ENCODE peak calls at places on chromosomes 5 and 9, in nine cellular contexts. One of them, this sample, is unnamed. For H3K9me3, H3K4me1 and H3K27me3, the result is how much of the 10 kb centered on the place peaks cover.

GRCh38 chr5:80206282-80206681 is 49.6 kb downstream of the SERINC5 start:
- DNase-seq in astrocyte: peak
- DNase-seq in effector memory CD4-positive, alpha-beta T cell: no peak
- DNase-seq in suprapubic skin: no peak
- DNase-seq in left ventricle myocardium inferior: no peak
- DNase-seq in sigmoid colon: no peak
- DNase-seq in IMR-90: peak
- DNase-seq in CD8-positive, alpha-beta T cell: no peak
- DNase-seq in breast epithelium: no peak
- DNase-seq in this sample: no peak

GRCh38 chr5:72355706-72356299 is 35.6 kb downstream of the PTCD2 start:
- DNase-seq in astrocyte: no peak
- DNase-seq in effector memory CD4-positive, alpha-beta T cell: no peak
- DNase-seq in suprapubic skin: no peak
- DNase-seq in left ventricle myocardium inferior: peak
- DNase-seq in sigmoid colon: no peak
- DNase-seq in IMR-90: peak
- DNase-seq in CD8-positive, alpha-beta T cell: no peak
- DNase-seq in breast epithelium: no peak
- DNase-seq in this sample: peak

GRCh38 chr5:68419637-68420452 is 204.3 kb downstream of the PIK3R1 start:
- DNase-seq in astrocyte: no peak
- DNase-seq in effector memory CD4-positive, alpha-beta T cell: no peak
- DNase-seq in suprapubic skin: no peak
- DNase-seq in left ventricle myocardium inferior: no peak
- DNase-seq in sigmoid colon: no peak
- DNase-seq in IMR-90: no peak
- DNase-seq in CD8-positive, alpha-beta T cell: no peak
- DNase-seq in breast epithelium: no peak
- DNase-seq in this sample: no peak

GRCh38 chr5:1011226-1011631 is 2.6 kb downstream of the NKD2 start:
- DNase-seq in astrocyte: no peak
- DNase-seq in effector memory CD4-positive, alpha-beta T cell: no peak
- DNase-seq in suprapubic skin: peak
- DNase-seq in left ventricle myocardium inferior: peak
- DNase-seq in sigmoid colon: peak
- DNase-seq in IMR-90: no peak
- DNase-seq in CD8-positive, alpha-beta T cell: peak
- DNase-seq in breast epithelium: no peak
- DNase-seq in this sample: no peak

GRCh38 chr9:676780-677458 is 164.6 kb upstream of the DMRT1 start:
- DNase-seq in astrocyte: no peak
- DNase-seq in effector memory CD4-positive, alpha-beta T cell: no peak
- DNase-seq in suprapubic skin: no peak
- DNase-seq in left ventricle myocardium inferior: no peak
- DNase-seq in sigmoid colon: no peak
- DNase-seq in IMR-90: no peak
- DNase-seq in CD8-positive, alpha-beta T cell: no peak
- DNase-seq in breast epithelium: no peak
- DNase-seq in this sample: no peak

GRCh38 chr9:135009051-135009560 is 78.4 kb upstream of the OLFM1 start:
- DNase-seq in astrocyte: no peak
- DNase-seq in effector memory CD4-positive, alpha-beta T cell: no peak
- DNase-seq in suprapubic skin: no peak
- DNase-seq in left ventricle myocardium inferior: no peak
- DNase-seq in sigmoid colon: no peak
- DNase-seq in IMR-90: no peak
- DNase-seq in CD8-positive, alpha-beta T cell: no peak
- DNase-seq in breast epithelium: no peak
- DNase-seq in this sample: no peak

GRCh38 chr9:126420643-126421564 is 94.3 kb downstream of the MVB12B start:
- DNase-seq in astrocyte: peak
- DNase-seq in effector memory CD4-positive, alpha-beta T cell: no peak
- DNase-seq in suprapubic skin: peak
- DNase-seq in left ventricle myocardium inferior: no peak
- DNase-seq in sigmoid colon: no peak
- DNase-seq in IMR-90: peak
- DNase-seq in CD8-positive, alpha-beta T cell: no peak
- DNase-seq in breast epithelium: no peak
- DNase-seq in this sample: no peak

GRCh38 chr9:4301971-4302427 is 2.1 kb upstream of the GLIS3 start:
- DNase-seq in astrocyte: peak
- DNase-seq in effector memory CD4-positive, alpha-beta T cell: no peak
- DNase-seq in suprapubic skin: peak
- DNase-seq in left ventricle myocardium inferior: peak
- DNase-seq in sigmoid colon: peak
- DNase-seq in IMR-90: peak
- DNase-seq in CD8-positive, alpha-beta T cell: no peak
- DNase-seq in breast epithelium: no peak
- DNase-seq in this sample: peak

GRCh38 chr9:36029765-36030528 is 6.8 kb upstream of the RECK start:
- DNase-seq in astrocyte: peak
- DNase-seq in effector memory CD4-positive, alpha-beta T cell: no peak
- DNase-seq in suprapubic skin: no peak
- DNase-seq in left ventricle myocardium inferior: no peak
- DNase-seq in sigmoid colon: no peak
- DNase-seq in IMR-90: peak
- DNase-seq in CD8-positive, alpha-beta T cell: no peak
- DNase-seq in breast epithelium: no peak
- DNase-seq in this sample: no peak

GRCh38 chr9:98550206-98550820 is 158.4 kb downstream of the GABBR2 start:
- DNase-seq in astrocyte: peak
- DNase-seq in effector memory CD4-positive, alpha-beta T cell: no peak
- DNase-seq in suprapubic skin: no peak
- DNase-seq in left ventricle myocardium inferior: no peak
- DNase-seq in sigmoid colon: peak
- DNase-seq in IMR-90: peak
- DNase-seq in CD8-positive, alpha-beta T cell: no peak
- DNase-seq in breast epithelium: no peak
- DNase-seq in this sample: peak

GRCh38 chr9:72983512-72984021 is 30.7 kb upstream of the ALDH1A1 start:
- DNase-seq in astrocyte: no peak
- DNase-seq in effector memory CD4-positive, alpha-beta T cell: no peak
- DNase-seq in suprapubic skin: no peak
- DNase-seq in left ventricle myocardium inferior: no peak
- DNase-seq in sigmoid colon: no peak
- DNase-seq in IMR-90: no peak
- DNase-seq in CD8-positive, alpha-beta T cell: no peak
- DNase-seq in breast epithelium: no peak
- DNase-seq in this sample: no peak

GRCh38 chr5:179080724-179081123 is 20.6 kb downstream of the ZNF354C start:
- DNase-seq in astrocyte: no peak
- DNase-seq in effector memory CD4-positive, alpha-beta T cell: no peak
- DNase-seq in suprapubic skin: no peak
- DNase-seq in left ventricle myocardium inferior: no peak
- DNase-seq in sigmoid colon: no peak
- DNase-seq in IMR-90: no peak
- DNase-seq in CD8-positive, alpha-beta T cell: no peak
- DNase-seq in breast epithelium: no peak
- DNase-seq in this sample: no peak
- H3K9me3 ChIP-seq in astrocyte: half or more
- H3K9me3 ChIP-seq in effector memory CD4-positive, alpha-beta T cell: half or more
- H3K9me3 ChIP-seq in suprapubic skin: half or more
- H3K9me3 ChIP-seq in left ventricle myocardium inferior: half or more
- H3K9me3 ChIP-seq in sigmoid colon: half or more
- H3K9me3 ChIP-seq in IMR-90: half or more
- H3K9me3 ChIP-seq in CD8-positive, alpha-beta T cell: half or more
- H3K9me3 ChIP-seq in breast epithelium: half or more
- H3K9me3 ChIP-seq in this sample: under half

DNA sequence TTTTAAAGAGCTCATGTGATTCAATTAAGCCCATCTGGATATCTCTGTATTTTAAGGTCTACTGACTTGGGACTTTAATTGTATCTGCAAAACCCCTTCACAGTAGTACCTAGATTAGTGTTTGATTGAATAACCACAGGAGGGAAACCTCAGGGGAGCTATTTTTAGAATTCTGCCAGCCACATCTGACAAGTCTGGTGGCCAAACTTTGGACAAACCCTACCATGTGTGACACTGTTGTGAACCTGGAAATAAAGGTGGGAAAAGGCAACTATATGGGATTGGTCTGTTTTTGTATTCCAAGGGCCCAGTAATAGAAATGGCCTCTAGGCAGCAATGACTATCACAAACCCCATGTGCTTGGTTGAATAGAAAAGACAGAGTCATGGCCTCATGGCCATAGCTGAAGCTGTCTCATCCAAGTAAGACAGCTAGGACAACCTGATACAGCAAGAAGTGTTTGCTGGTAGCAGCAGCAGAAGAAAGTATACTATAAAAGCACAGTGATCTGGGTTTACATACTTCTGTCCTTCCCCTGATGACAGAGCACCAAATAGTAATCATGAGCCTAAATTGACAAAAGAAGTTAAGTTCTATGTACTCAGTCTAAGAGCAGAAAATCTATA is 189.6 kb downstream of the ARHGAP26 start:
- DNase-seq in astrocyte: no peak
- DNase-seq in effector memory CD4-positive, alpha-beta T cell: no peak
- DNase-seq in suprapubic skin: no peak
- DNase-seq in left ventricle myocardium inferior: no peak
- DNase-seq in sigmoid colon: no peak
- DNase-seq in IMR-90: peak
- DNase-seq in CD8-positive, alpha-beta T cell: no peak
- DNase-seq in breast epithelium: no peak
- DNase-seq in this sample: peak
- H3K4me1 ChIP-seq in astrocyte: under half
- H3K4me1 ChIP-seq in effector memory CD4-positive, alpha-beta T cell: under half
- H3K4me1 ChIP-seq in suprapubic skin: under half
- H3K4me1 ChIP-seq in left ventricle myocardium inferior: half or more
- H3K4me1 ChIP-seq in sigmoid colon: under half
- H3K4me1 ChIP-seq in IMR-90: under half
- H3K4me1 ChIP-seq in CD8-positive, alpha-beta T cell: under half
- H3K4me1 ChIP-seq in breast epithelium: under half
- H3K4me1 ChIP-seq in this sample: under half

DNA sequence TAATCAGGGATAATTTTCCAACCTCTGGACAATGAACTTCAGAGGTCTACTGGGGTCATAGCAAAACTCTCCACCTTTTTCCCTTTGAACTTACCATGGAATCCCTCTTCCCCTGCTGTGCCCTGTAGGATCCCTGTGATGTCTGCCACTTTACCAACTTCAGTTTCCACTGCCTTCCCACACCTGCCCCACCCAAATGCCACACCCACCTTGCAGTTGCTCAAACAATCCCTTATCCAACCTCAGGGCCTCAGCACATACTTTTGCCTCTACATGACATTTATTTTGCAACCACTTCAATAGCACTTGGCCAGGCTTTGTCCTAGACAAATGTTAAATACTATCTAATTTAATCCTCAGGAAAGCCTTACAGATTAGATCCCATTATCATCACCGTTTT is 463.7 kb upstream of the WWC1 start:
- DNase-seq in astrocyte: no peak
- DNase-seq in effector memory CD4-positive, alpha-beta T cell: no peak
- DNase-seq in suprapubic skin: no peak
- DNase-seq in left ventricle myocardium inferior: no peak
- DNase-seq in sigmoid colon: no peak
- DNase-seq in IMR-90: no peak
- DNase-seq in CD8-positive, alpha-beta T cell: no peak
- DNase-seq in breast epithelium: no peak
- DNase-seq in this sample: no peak
- H3K27me3 ChIP-seq in astrocyte: under half
- H3K27me3 ChIP-seq in effector memory CD4-positive, alpha-beta T cell: under half
- H3K27me3 ChIP-seq in suprapubic skin: under half
- H3K27me3 ChIP-seq in left ventricle myocardium inferior: under half
- H3K27me3 ChIP-seq in sigmoid colon: under half
- H3K27me3 ChIP-seq in IMR-90: under half
- H3K27me3 ChIP-seq in CD8-positive, alpha-beta T cell: under half
- H3K27me3 ChIP-seq in breast epithelium: under half
- H3K27me3 ChIP-seq in this sample: under half

DNA sequence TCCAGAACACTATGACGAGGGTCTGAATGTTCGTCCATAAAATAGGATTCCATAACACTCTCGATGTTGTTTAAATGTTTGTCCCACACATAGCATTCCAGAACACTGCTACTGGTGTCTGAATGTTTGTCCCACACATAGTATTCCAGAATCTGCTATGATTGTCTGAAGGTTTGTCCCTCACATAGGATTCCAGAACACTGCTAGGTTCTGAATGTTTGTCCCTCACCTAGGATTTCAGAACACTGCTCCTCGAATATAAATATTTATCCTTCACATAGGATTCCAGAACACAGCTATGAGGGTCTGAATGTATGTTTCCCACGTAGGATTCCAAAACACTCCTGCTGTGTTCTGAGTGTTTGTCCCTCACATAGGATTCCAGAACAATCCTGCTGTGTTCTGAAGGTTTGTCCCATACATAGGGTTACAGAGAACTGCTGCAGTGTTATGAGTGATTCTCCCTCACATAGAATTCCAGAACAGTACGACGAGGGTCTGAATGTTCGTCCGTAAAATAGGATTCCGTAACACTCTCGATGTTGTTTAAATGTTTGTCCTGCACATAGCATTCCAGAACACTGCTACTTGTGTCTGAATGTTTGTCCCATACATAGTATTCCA is 215.3 kb downstream of the FOXD4L6 start:
- DNase-seq in astrocyte: no peak
- DNase-seq in effector memory CD4-positive, alpha-beta T cell: no peak
- DNase-seq in suprapubic skin: no peak
- DNase-seq in left ventricle myocardium inferior: no peak
- DNase-seq in sigmoid colon: no peak
- DNase-seq in IMR-90: no peak
- DNase-seq in CD8-positive, alpha-beta T cell: no peak
- DNase-seq in breast epithelium: no peak
- DNase-seq in this sample: no peak
- H3K9me3 ChIP-seq in astrocyte: half or more
- H3K9me3 ChIP-seq in effector memory CD4-positive, alpha-beta T cell: half or more
- H3K9me3 ChIP-seq in suprapubic skin: half or more
- H3K9me3 ChIP-seq in left ventricle myocardium inferior: half or more
- H3K9me3 ChIP-seq in sigmoid colon: half or more
- H3K9me3 ChIP-seq in IMR-90: half or more
- H3K9me3 ChIP-seq in CD8-positive, alpha-beta T cell: half or more
- H3K9me3 ChIP-seq in breast epithelium: half or more
- H3K9me3 ChIP-seq in this sample: under half

DNA sequence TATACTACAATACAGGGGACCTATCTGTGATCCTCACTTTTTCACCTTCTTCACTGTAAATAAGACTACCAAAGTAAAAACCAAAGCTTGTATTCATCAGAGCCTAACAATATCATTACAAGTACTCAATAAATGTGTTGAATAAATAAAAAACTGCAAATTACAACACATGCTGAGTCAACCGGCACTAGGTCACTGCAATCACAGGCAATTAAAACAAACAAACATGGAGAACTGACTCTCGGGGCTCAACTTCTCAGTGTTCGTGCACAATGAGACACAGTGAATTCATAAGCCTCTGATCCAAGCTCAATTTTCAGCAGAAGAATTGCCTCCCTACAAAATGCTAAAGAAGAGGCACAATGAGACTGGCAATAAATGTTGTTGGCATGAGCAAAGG is 69.2 kb downstream of the CDK5RAP2 start:
- DNase-seq in astrocyte: no peak
- DNase-seq in effector memory CD4-positive, alpha-beta T cell: no peak
- DNase-seq in suprapubic skin: no peak
- DNase-seq in left ventricle myocardium inferior: no peak
- DNase-seq in sigmoid colon: no peak
- DNase-seq in IMR-90: peak
- DNase-seq in CD8-positive, alpha-beta T cell: no peak
- DNase-seq in breast epithelium: no peak
- DNase-seq in this sample: no peak
- H3K4me1 ChIP-seq in astrocyte: under half
- H3K4me1 ChIP-seq in effector memory CD4-positive, alpha-beta T cell: under half
- H3K4me1 ChIP-seq in suprapubic skin: under half
- H3K4me1 ChIP-seq in left ventricle myocardium inferior: under half
- H3K4me1 ChIP-seq in sigmoid colon: under half
- H3K4me1 ChIP-seq in IMR-90: under half
- H3K4me1 ChIP-seq in CD8-positive, alpha-beta T cell: under half
- H3K4me1 ChIP-seq in breast epithelium: under half
- H3K4me1 ChIP-seq in this sample: under half

This sample was measured in SJSA1.